ENCODE peak calls at places on chromosomes 3 and 15, in eight cellular contexts. C is SK-N-SH, V is neural progenitor cell, U is astrocyte, K is MM.1S, A is HepG2, X is HCT116, O is H1. B is an unnamed sample.

GRCh38 chr3:177813322-177813721 is 616.0 kb upstream of the TBL1XR1 start:
- DNase-seq in A (peak; percentile 23), V (no peak), C (no peak), O (no peak), U (peak; percentile 66), X (no peak), K (no peak), B (no peak)

GRCh38 chr15:52759969-52760368 is 30.2 kb downstream of the ONECUT1 start:
- DNase-seq in K (no peak), O (no peak), C (no peak), V (no peak), X (no peak), A (no peak), U (no peak), B (no peak)

GRCh38 chr3:73719877-73720276 is 95.1 kb upstream of the PDZRN3 start:
- DNase-seq in U (peak; percentile 20), X (no peak), K (no peak), V (no peak), O (no peak), C (no peak), A (no peak), B (no peak)

GRCh38 chr3:46877671-46878125 is at the start of gene PTH1R:
- DNase-seq in O (no peak), K (no peak), C (no peak), U (no peak), X (no peak), V (no peak), A (no peak), B (no peak)

GRCh38 chr3:154095832-154096421 is 25.3 kb upstream of the ARHGEF26 start:
- DNase-seq in U (no peak), X (peak; percentile 12), C (no peak), K (peak; percentile 30), A (peak; percentile 12), O (no peak), V (no peak), B (no peak)

GRCh38 chr15:55681631-55682030 is 61.3 kb downstream of the PRTG start:
- DNase-seq in O (no peak), V (no peak), C (no peak), K (peak; percentile 65), X (no peak), A (no peak), U (no peak), B (no peak)

GRCh38 chr3:82261013-82261412 is 499.6 kb upstream of the GBE1 start:
- DNase-seq in X (no peak), O (no peak), C (no peak), A (peak; percentile 31), K (no peak), U (no peak), V (no peak), B (no peak)

GRCh38 chr3:17469520-17469919 is 272.9 kb downstream of the TBC1D5 start:
- DNase-seq in U (no peak), A (no peak), O (no peak), C (no peak), V (no peak), X (no peak), K (no peak), B (no peak)

GRCh38 chr15:52289629-52290081 is 5.9 kb downstream of the MYO5C start:
- DNase-seq in X (no peak), C (no peak), V (peak; percentile 73), O (peak; percentile 44), K (no peak), A (no peak), U (no peak), B (no peak)

GRCh38 chr3:131794766-131795381 is 239.9 kb downstream of the CPNE4 start:
- DNase-seq in K (peak; percentile 66), V (peak; percentile 66), A (peak; percentile 24), X (peak; percentile 39), C (peak; percentile 40), U (peak; percentile 34), O (peak; percentile 54), B (peak; percentile 5)

GRCh38 chr15:45183511-45183910 is 4.3 kb downstream of the SHF start:
- DNase-seq in O (no peak), V (no peak), K (no peak), X (no peak), U (no peak), C (peak; percentile 2), A (no peak), B (no peak)

GRCh38 chr15:101115887-101116680 is 135.8 kb downstream of the CHSY1 start:
- DNase-seq in C (no peak), U (peak; percentile 68), A (no peak), X (no peak), V (no peak), K (no peak), O (no peak), B (no peak)

GRCh38 chr3:13135251-13135810 is 62.1 kb upstream of the IQSEC1 start:
- DNase-seq in K (no peak), V (no peak), A (no peak), X (no peak), U (no peak), O (no peak), C (no peak), B (no peak)

GRCh38 chr3:38028621-38029361 is 651 bp downstream of the PLCD1 start:
- DNase-seq in A (no peak), O (peak; percentile 77), X (no peak), U (no peak), V (peak; percentile 78), C (no peak), K (no peak), B (no peak)

GRCh38 chr15:36778516-36778915 is 199.1 kb downstream of the CDIN1 start:
- DNase-seq in A (no peak), O (no peak), C (no peak), V (no peak), X (no peak), K (no peak), U (peak; percentile 79), B (no peak)

GRCh38 chr3:14144423-14145075 is 19.7 kb downstream of the TMEM43 start:
- DNase-seq in O (no peak), A (peak; percentile 96), X (peak; percentile 91), U (peak; percentile 99), K (peak; percentile 63), V (no peak), C (peak; percentile 78), B (peak; percentile 94)

GRCh38 chr3:173826901-173827609 is 429.5 kb downstream of the NLGN1 start:
- DNase-seq in X (no peak), K (no peak), A (no peak), V (no peak), O (no peak), C (no peak), U (peak; percentile 83), B (no peak)

GRCh38 chr3:136645915-136646314 is 106.3 kb downstream of the STAG1 start:
- DNase-seq in O (no peak), K (no peak), X (no peak), C (no peak), U (no peak), A (no peak), V (no peak), B (no peak)

GRCh38 chr3:112653209-112653871 is 12.4 kb upstream of the CCDC80 start:
- DNase-seq in K (no peak), C (no peak), X (no peak), V (no peak), A (no peak), U (peak; percentile 99), O (no peak), B (peak; percentile 94)

GRCh38 chr3:10703875-10704274 is 112.2 kb upstream of the SLC6A11 start:
- DNase-seq in O (peak; percentile 66), U (peak; percentile 33), V (peak; percentile 78), A (no peak), K (no peak), C (peak; percentile 46), X (peak; percentile 38), B (no peak)

GRCh38 chr3:155111971-155112370 is 31.9 kb downstream of the MME start:
- DNase-seq in A (no peak), V (no peak), K (no peak), C (no peak), O (no peak), X (no peak), U (no peak), B (no peak)

GRCh38 chr15:85380860-85381535 is 595 bp downstream of the AKAP13 start:
- DNase-seq in X (no peak), C (peak; percentile 88), A (no peak), U (peak; percentile 3), O (peak; percentile 67), K (peak; percentile 52), V (peak; percentile 90), B (no peak)
- H3K9ac ChIP-seq in X (peak overlapping the region; percentile 70), C (peak overlapping the region; percentile 78), A (peak overlapping the region; percentile 88), U (peak overlapping the region; percentile 84), O (peak overlapping the region; percentile 83), K (peak overlapping the region; percentile 67), V (peak overlapping the region; percentile 57), B (peak overlapping the region; percentile 74)

GRCh38 chr3:23444386-23444785 is 241.3 kb downstream of the UBE2E2 start:
- DNase-seq in V (no peak), O (no peak), C (no peak), X (no peak), A (no peak), U (no peak), K (no peak), B (no peak)

GRCh38 chr3:23439080-23439479 is 236.0 kb downstream of the UBE2E2 start:
- DNase-seq in U (no peak), X (no peak), O (no peak), V (no peak), K (no peak), C (no peak), A (no peak), B (no peak)

GRCh38 chr3:23442598-23443383 is 239.7 kb downstream of the UBE2E2 start:
- DNase-seq in A (no peak), U (peak; percentile 31), C (peak; percentile 17), V (no peak), O (no peak), K (peak; percentile 46), X (no peak), B (no peak)

GRCh38 chr3:23438657-23439056 is 235.5 kb downstream of the UBE2E2 start:
- DNase-seq in U (no peak), O (no peak), X (no peak), V (no peak), A (no peak), C (no peak), K (no peak), B (no peak)

GRCh38 chr3:23440416-23441294 is 237.5 kb downstream of the UBE2E2 start:
- DNase-seq in U (no peak), O (no peak), K (no peak), V (no peak), X (no peak), A (no peak), C (no peak), B (no peak)
- H4K20me1 ChIP-seq in U (peaks cover 54% of the 10 kb centered on the region), O (no peaks in the 10 kb centered on the region), K (no peaks in the 10 kb centered on the region), V (peaks cover 16% of the 10 kb centered on the region), X (no peaks in the 10 kb centered on the region), A (no peaks in the 10 kb centered on the region), C (peaks cover 6% of the 10 kb centered on the region), B (peaks cover 2% of the 10 kb centered on the region)

GRCh38 chr3:129603561-129603942 is 2.9 kb downstream of the PLXND1 start:
- DNase-seq in U (no peak), C (no peak), K (no peak), A (no peak), V (no peak), O (no peak), X (no peak), B (no peak)
- H3K4me3 ChIP-seq in U (peak overlapping the region; percentile 67), C (no peak overlapping the region), K (no peak overlapping the region), A (peak overlapping the region; percentile 61), V (no peak overlapping the region), O (no peak overlapping the region), X (no peak overlapping the region), B (no peak overlapping the region)

DNA sequence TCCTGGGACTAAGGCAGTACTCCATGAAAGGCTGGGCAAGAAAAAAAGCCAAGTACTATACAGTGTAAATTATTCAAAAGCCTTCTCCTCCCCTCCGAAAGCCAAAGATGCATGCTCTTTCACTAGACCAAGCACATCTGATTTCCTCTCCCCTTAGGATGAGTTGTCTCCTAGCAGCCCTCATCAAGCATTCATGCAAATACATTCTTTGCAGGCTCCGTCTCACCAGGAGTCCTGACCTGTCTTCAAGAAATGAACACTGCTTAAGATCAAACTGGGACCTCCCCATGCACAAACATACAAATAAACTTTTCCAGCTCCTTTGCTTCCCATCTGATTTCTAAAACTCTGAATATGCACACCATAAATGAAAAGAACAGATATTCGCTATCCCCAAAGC is 133.4 kb upstream of the THBS1 start:
- DNase-seq in V (peak; percentile 26), U (no peak), A (no peak), K (no peak), X (no peak), C (no peak), O (no peak), B (no peak)
- H3K9ac ChIP-seq in V (no peak overlapping the region), U (no peak overlapping the region), A (no peak overlapping the region), K (no peak overlapping the region), X (no peak overlapping the region), C (no peak overlapping the region), O (no peak overlapping the region), B (no peak overlapping the region)

B was measured in keratinocyte.